ENCODE peak calls at places on chromosomes 13 and 19, in seven cellular contexts. K is neural progenitor cell, T is GM23338, W is GM23248, B is HCT116, G is SK-N-SH, P is OCI-LY7. Q is an unnamed sample.

GRCh38 chr13:20231839-20232555 is at the start of gene GJB6:
- DNase-seq in K (peak; percentile 82), T (peak; percentile 81), W (peak; percentile 16), B (no peak), G (peak; percentile 32), P (no peak), Q (no peak)

GRCh38 chr19:33329060-33329459 is 26.7 kb upstream of the CEBPA start:
- DNase-seq in K (no peak), T (no peak), W (no peak), B (no peak), G (no peak), P (no peak), Q (no peak)

GRCh38 chr19:41427647-41428480 is 690 bp upstream of the B3GNT8 start:
- DNase-seq in K (peak; percentile 21), T (peak; percentile 63), W (peak; percentile 60), B (no peak), G (peak; percentile 56), P (no peak), Q (no peak)

GRCh38 chr19:41195675-41196497 is 2.9 kb downstream of the CYP2S1 start:
- DNase-seq in K (no peak), T (no peak), W (peak; percentile 10), B (no peak), G (no peak), P (no peak), Q (no peak)

GRCh38 chr13:22082030-22082429 is 411.2 kb downstream of the FGF9 start:
- DNase-seq in K (no peak), T (no peak), W (no peak), B (no peak), G (no peak), P (no peak), Q (no peak)

GRCh38 chr13:67642638-67643037 is 412.5 kb upstream of the PCDH9 start:
- DNase-seq in K (no peak), T (no peak), W (no peak), B (no peak), G (no peak), P (no peak), Q (no peak)

GRCh38 chr19:34461375-34462100 is 20.0 kb upstream of the WTIP start:
- DNase-seq in K (no peak), T (no peak), W (peak; percentile 42), B (no peak), G (no peak), P (no peak), Q (no peak)

GRCh38 chr19:5364674-5365073 is 24.1 kb upstream of the PTPRS start:
- DNase-seq in K (peak; percentile 57), T (peak; percentile 92), W (no peak), B (no peak), G (peak; percentile 49), P (no peak), Q (no peak)

GRCh38 chr19:3146677-3147100 is 10.9 kb downstream of the GNA15 start:
- DNase-seq in K (peak; percentile 27), T (peak; percentile 58), W (no peak), B (no peak), G (peak; percentile 79), P (peak; percentile 38), Q (peak; percentile 20)

GRCh38 chr13:42740753-42741152 is 40.6 kb upstream of the FAM216B start:
- DNase-seq in K (no peak), T (peak; percentile 6), W (peak; percentile 18), B (peak; percentile 7), G (peak; percentile 9), P (no peak), Q (peak; percentile 23)

GRCh38 chr13:103081435-103081834 is 15.2 kb upstream of the SLC10A2 start:
- DNase-seq in K (no peak), T (no peak), W (no peak), B (no peak), G (no peak), P (no peak), Q (peak; percentile 40)

GRCh38 chr19:3275583-3276340 is 51.3 kb downstream of the CELF5 start:
- DNase-seq in K (peak; percentile 97), T (peak; percentile 96), W (peak; percentile 90), B (peak; percentile 92), G (peak; percentile 100), P (peak; percentile 95), Q (peak; percentile 88)

GRCh38 chr19:43504426-43505185 is at the start of gene PHLDB3:
- DNase-seq in K (no peak), T (peak; percentile 65), W (peak; percentile 59), B (no peak), G (peak; percentile 70), P (no peak), Q (peak; percentile 17)

GRCh38 chr13:111484959-111485358 is 164.5 kb downstream of the TEX29 start:
- DNase-seq in K (no peak), T (no peak), W (no peak), B (no peak), G (no peak), P (no peak), Q (no peak)

GRCh38 chr13:30376426-30377311 is 45.6 kb upstream of the UBE2L5 start:
- DNase-seq in K (no peak), T (peak; percentile 47), W (no peak), B (no peak), G (no peak), P (peak; percentile 84), Q (peak; percentile 29)

GRCh38 chr19:13120817-13121216 is 2.8 kb downstream of the NACC1 start:
- DNase-seq in K (no peak), T (no peak), W (peak; percentile 90), B (no peak), G (no peak), P (no peak), Q (no peak)

GRCh38 chr13:95660981-95661581 is 15.9 kb upstream of the DNAJC3 start:
- DNase-seq in K (peak; percentile 56), T (peak; percentile 74), W (peak; percentile 73), B (peak; percentile 28), G (peak; percentile 39), P (peak; percentile 36), Q (peak; percentile 64)

GRCh38 chr13:30204564-30204963 is 102.8 kb downstream of the KATNAL1 start:
- DNase-seq in K (no peak), T (no peak), W (no peak), B (no peak), G (no peak), P (no peak), Q (no peak)

GRCh38 chr19:45589768-45590167 is 5.2 kb upstream of the OPA3 start:
- DNase-seq in K (no peak), T (no peak), W (no peak), B (no peak), G (no peak), P (no peak), Q (no peak)

GRCh38 chr19:55319786-55320185 is 5.4 kb downstream of the TMEM150B start:
- DNase-seq in K (peak; percentile 89), T (peak; percentile 97), W (peak; percentile 72), B (no peak), G (peak; percentile 83), P (peak; percentile 72), Q (no peak)

GRCh38 chr13:27918041-27918917 is 1.5 kb upstream of the PDX1 start:
- DNase-seq in K (peak; percentile 72), T (peak; percentile 35), W (no peak), B (no peak), G (no peak), P (no peak), Q (no peak)

GRCh38 chr13:21113851-21114306 is 52.5 kb upstream of the LATS2 start:
- DNase-seq in K (no peak), T (peak; percentile 13), W (no peak), B (no peak), G (no peak), P (no peak), Q (no peak)

GRCh38 chr13:83733293-83733692 is 149.0 kb downstream of the SLITRK1 start:
- DNase-seq in K (no peak), T (no peak), W (no peak), B (no peak), G (no peak), P (no peak), Q (no peak)

GRCh38 chr19:2294377-2295335 is 12.7 kb upstream of the PEAK3 start:
- DNase-seq in K (no peak), T (no peak), W (peak; percentile 86), B (no peak), G (peak; percentile 93), P (no peak), Q (no peak)

GRCh38 chr13:114078501-114079451 is 53.6 kb downstream of the RASA3 start:
- DNase-seq in K (no peak), T (no peak), W (peak; percentile 97), B (no peak), G (no peak), P (no peak), Q (peak; percentile 84)

GRCh38 chr19:54218259-54218658 is 4.5 kb downstream of the LILRB3 start:
- DNase-seq in K (no peak), T (no peak), W (no peak), B (no peak), G (no peak), P (no peak), Q (no peak)

GRCh38 chr19:36139120-36139472 is 770 bp upstream of the CAPNS1 start:
- DNase-seq in K (no peak), T (no peak), W (no peak), B (no peak), G (no peak), P (no peak), Q (no peak)

GRCh38 chr13:94641432-94641941 is 39.8 kb downstream of the GPR180 start:
- DNase-seq in K (no peak), T (peak; percentile 11), W (peak; percentile 87), B (no peak), G (peak; percentile 26), P (no peak), Q (peak; percentile 62)

GRCh38 chr19:17686592-17687042 is 1.5 kb downstream of the UNC13A start:
- DNase-seq in K (peak; percentile 66), T (peak; percentile 90), W (peak; percentile 49), B (peak; percentile 46), G (peak; percentile 94), P (no peak), Q (peak; percentile 39)

GRCh38 chr13:98570929-98571372 is 6.0 kb downstream of the STK24 start:
- DNase-seq in K (no peak), T (no peak), W (no peak), B (peak; percentile 83), G (no peak), P (peak; percentile 87), Q (peak; percentile 89)

GRCh38 chr13:44243198-44243852 is 130.3 kb upstream of the SERP2 start:
- DNase-seq in K (peak; percentile 59), T (peak; percentile 81), W (peak; percentile 73), B (peak; percentile 92), G (peak; percentile 28), P (peak; percentile 84), Q (peak; percentile 59)
- TF ChIP-seq EZH2phosphoT487 in K (no peak), T (no peak), W (no peak), B (no peak), G (no peak), P (no peak), Q (no peak)

GRCh38 chr13:72886272-72887062 is 104.5 kb downstream of the PIBF1 start:
- DNase-seq in K (no peak), T (no peak), W (peak; percentile 61), B (no peak), G (no peak), P (no peak), Q (no peak)
- TF ChIP-seq EZH2phosphoT487 in K (no peak), T (no peak), W (no peak), B (no peak), G (no peak), P (no peak), Q (no peak)

GRCh38 chr19:56866563-56866962 is 26.0 kb upstream of the PEG3 start:
- DNase-seq in K (no peak), T (no peak), W (no peak), B (no peak), G (peak; percentile 17), P (no peak), Q (no peak)
- TF ChIP-seq EZH2phosphoT487 in K (no peak), T (no peak), W (no peak), B (no peak), G (no peak), P (no peak), Q (no peak)

GRCh38 chr19:47315125-47315821 is 5.6 kb downstream of the C5AR1 start:
- DNase-seq in K (no peak), T (peak; percentile 46), W (peak; percentile 98), B (peak; percentile 87), G (no peak), P (no peak), Q (peak; percentile 91)
- TF ChIP-seq EZH2phosphoT487 in K (no peak), T (no peak), W (no peak), B (no peak), G (no peak), P (no peak), Q (no peak)